ENCODE peak calls at places on chromosomes 11 and 22, in seven cellular contexts. One of them, this sample, is unnamed.

GRCh38 chr11:68213135-68213515 is at the start of gene KMT5B:
- DNase-seq in fibroblast of lung: peak
- DNase-seq in lower lobe of right lung: no peak
- DNase-seq in HL-60: no peak
- DNase-seq in gastrocnemius medialis: peak
- DNase-seq in fibroblast of mammary gland: peak
- DNase-seq in IMR-90: peak
- DNase-seq in this sample: no peak

GRCh38 chr11:66100272-66101037 is 30.4 kb downstream of the PACS1 start:
- DNase-seq in fibroblast of lung: no peak
- DNase-seq in lower lobe of right lung: peak
- DNase-seq in HL-60: peak
- DNase-seq in gastrocnemius medialis: peak
- DNase-seq in fibroblast of mammary gland: peak
- DNase-seq in IMR-90: no peak
- DNase-seq in this sample: peak

GRCh38 chr11:10938231-10938630 is 80.4 kb upstream of the ZBED5 start:
- DNase-seq in fibroblast of lung: no peak
- DNase-seq in lower lobe of right lung: no peak
- DNase-seq in HL-60: no peak
- DNase-seq in gastrocnemius medialis: no peak
- DNase-seq in fibroblast of mammary gland: no peak
- DNase-seq in IMR-90: no peak
- DNase-seq in this sample: no peak

GRCh38 chr22:19537941-19538488 is 13.8 kb upstream of the CLDN5 start:
- DNase-seq in fibroblast of lung: no peak
- DNase-seq in lower lobe of right lung: no peak
- DNase-seq in HL-60: no peak
- DNase-seq in gastrocnemius medialis: no peak
- DNase-seq in fibroblast of mammary gland: no peak
- DNase-seq in IMR-90: no peak
- DNase-seq in this sample: no peak

GRCh38 chr11:69050592-69051380 is 2.1 kb downstream of the TPCN2 start:
- DNase-seq in fibroblast of lung: no peak
- DNase-seq in lower lobe of right lung: no peak
- DNase-seq in HL-60: no peak
- DNase-seq in gastrocnemius medialis: no peak
- DNase-seq in fibroblast of mammary gland: no peak
- DNase-seq in IMR-90: no peak
- DNase-seq in this sample: no peak

GRCh38 chr11:18705651-18706281 is 7.2 kb downstream of the TMEM86A start:
- DNase-seq in fibroblast of lung: no peak
- DNase-seq in lower lobe of right lung: peak
- DNase-seq in HL-60: no peak
- DNase-seq in gastrocnemius medialis: no peak
- DNase-seq in fibroblast of mammary gland: no peak
- DNase-seq in IMR-90: no peak
- DNase-seq in this sample: peak

GRCh38 chr11:134981824-134982223 is 569.8 kb upstream of the B3GAT1 start:
- DNase-seq in fibroblast of lung: no peak
- DNase-seq in lower lobe of right lung: no peak
- DNase-seq in HL-60: no peak
- DNase-seq in gastrocnemius medialis: no peak
- DNase-seq in fibroblast of mammary gland: no peak
- DNase-seq in IMR-90: no peak
- DNase-seq in this sample: no peak

GRCh38 chr11:103007521-103007920 is 52.0 kb upstream of the MMP13 start:
- DNase-seq in fibroblast of lung: no peak
- DNase-seq in lower lobe of right lung: no peak
- DNase-seq in HL-60: no peak
- DNase-seq in gastrocnemius medialis: no peak
- DNase-seq in fibroblast of mammary gland: no peak
- DNase-seq in IMR-90: peak
- DNase-seq in this sample: no peak

GRCh38 chr11:117408356-117408755 is 80.7 kb downstream of the CEP164 start:
- DNase-seq in fibroblast of lung: no peak
- DNase-seq in lower lobe of right lung: no peak
- DNase-seq in HL-60: no peak
- DNase-seq in gastrocnemius medialis: no peak
- DNase-seq in fibroblast of mammary gland: no peak
- DNase-seq in IMR-90: no peak
- DNase-seq in this sample: no peak

GRCh38 chr11:6622261-6623171 is 3.3 kb upstream of the TPP1 start:
- DNase-seq in fibroblast of lung: no peak
- DNase-seq in lower lobe of right lung: no peak
- DNase-seq in HL-60: no peak
- DNase-seq in gastrocnemius medialis: no peak
- DNase-seq in fibroblast of mammary gland: peak
- DNase-seq in IMR-90: no peak
- DNase-seq in this sample: no peak

GRCh38 chr11:57458410-57459111 is 1.8 kb upstream of the RTN4RL2 start:
- DNase-seq in fibroblast of lung: no peak
- DNase-seq in lower lobe of right lung: peak
- DNase-seq in HL-60: no peak
- DNase-seq in gastrocnemius medialis: no peak
- DNase-seq in fibroblast of mammary gland: peak
- DNase-seq in IMR-90: peak
- DNase-seq in this sample: no peak

GRCh38 chr11:12680246-12680939 is 6.2 kb downstream of the TEAD1 start:
- DNase-seq in fibroblast of lung: peak
- DNase-seq in lower lobe of right lung: peak
- DNase-seq in HL-60: no peak
- DNase-seq in gastrocnemius medialis: peak
- DNase-seq in fibroblast of mammary gland: peak
- DNase-seq in IMR-90: peak
- DNase-seq in this sample: peak

GRCh38 chr11:122747358-122747757 is 90.9 kb upstream of the CRTAM start:
- DNase-seq in fibroblast of lung: peak
- DNase-seq in lower lobe of right lung: no peak
- DNase-seq in HL-60: no peak
- DNase-seq in gastrocnemius medialis: no peak
- DNase-seq in fibroblast of mammary gland: no peak
- DNase-seq in IMR-90: peak
- DNase-seq in this sample: no peak

GRCh38 chr11:12166299-12167092 is 56.1 kb downstream of the MICAL2 start:
- DNase-seq in fibroblast of lung: no peak
- DNase-seq in lower lobe of right lung: no peak
- DNase-seq in HL-60: no peak
- DNase-seq in gastrocnemius medialis: no peak
- DNase-seq in fibroblast of mammary gland: no peak
- DNase-seq in IMR-90: no peak
- DNase-seq in this sample: no peak

GRCh38 chr11:63874511-63874910 is 35.6 kb downstream of the MARK2 start:
- DNase-seq in fibroblast of lung: no peak
- DNase-seq in lower lobe of right lung: no peak
- DNase-seq in HL-60: no peak
- DNase-seq in gastrocnemius medialis: no peak
- DNase-seq in fibroblast of mammary gland: no peak
- DNase-seq in IMR-90: no peak
- DNase-seq in this sample: no peak

GRCh38 chr11:125315088-125315740 is 150.7 kb downstream of the PKNOX2 start:
- DNase-seq in fibroblast of lung: peak
- DNase-seq in lower lobe of right lung: no peak
- DNase-seq in HL-60: no peak
- DNase-seq in gastrocnemius medialis: no peak
- DNase-seq in fibroblast of mammary gland: no peak
- DNase-seq in IMR-90: peak
- DNase-seq in this sample: no peak

GRCh38 chr11:134725939-134726639 is 314.0 kb upstream of the B3GAT1 start:
- DNase-seq in fibroblast of lung: no peak
- DNase-seq in lower lobe of right lung: peak
- DNase-seq in HL-60: no peak
- DNase-seq in gastrocnemius medialis: no peak
- DNase-seq in fibroblast of mammary gland: no peak
- DNase-seq in IMR-90: no peak
- DNase-seq in this sample: no peak

GRCh38 chr11:2649400-2649799 is 50.4 kb downstream of the KCNQ1OT1 start:
- DNase-seq in fibroblast of lung: no peak
- DNase-seq in lower lobe of right lung: no peak
- DNase-seq in HL-60: no peak
- DNase-seq in gastrocnemius medialis: no peak
- DNase-seq in fibroblast of mammary gland: no peak
- DNase-seq in IMR-90: no peak
- DNase-seq in this sample: no peak
- H3K4me3 ChIP-seq in fibroblast of lung: no peak
- H3K4me3 ChIP-seq in lower lobe of right lung: no peak
- H3K4me3 ChIP-seq in HL-60: no peak
- H3K4me3 ChIP-seq in gastrocnemius medialis: no peak
- H3K4me3 ChIP-seq in fibroblast of mammary gland: no peak
- H3K4me3 ChIP-seq in IMR-90: no peak
- H3K4me3 ChIP-seq in this sample: no peak

GRCh38 chr22:31625257-31625640 is 36.8 kb downstream of the PISD start:
- DNase-seq in fibroblast of lung: no peak
- DNase-seq in lower lobe of right lung: no peak
- DNase-seq in HL-60: no peak
- DNase-seq in gastrocnemius medialis: no peak
- DNase-seq in fibroblast of mammary gland: no peak
- DNase-seq in IMR-90: no peak
- DNase-seq in this sample: no peak
- H3K4me3 ChIP-seq in fibroblast of lung: no peak
- H3K4me3 ChIP-seq in lower lobe of right lung: peak
- H3K4me3 ChIP-seq in HL-60: no peak
- H3K4me3 ChIP-seq in gastrocnemius medialis: no peak
- H3K4me3 ChIP-seq in fibroblast of mammary gland: peak
- H3K4me3 ChIP-seq in IMR-90: no peak
- H3K4me3 ChIP-seq in this sample: no peak

DNA sequence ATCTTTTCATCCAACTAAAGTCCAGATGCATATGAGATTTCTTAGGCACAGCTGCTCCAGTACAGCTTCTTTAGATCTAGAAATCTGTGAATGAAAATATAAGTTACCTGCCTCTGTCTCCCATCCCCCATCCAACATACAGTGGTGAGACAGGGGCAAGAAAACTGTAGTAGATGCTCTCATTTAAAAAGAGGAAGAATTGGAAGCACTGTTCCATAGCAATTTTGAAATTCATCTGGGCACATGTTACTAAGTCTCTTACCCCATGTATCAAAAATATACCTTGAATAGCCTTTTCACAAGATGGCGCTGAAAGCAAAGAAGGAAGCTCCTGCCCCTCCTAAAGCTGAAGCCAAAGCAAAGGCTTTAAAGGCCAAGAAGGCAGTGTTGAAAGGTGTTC is 37.8 kb downstream of the HSD17B12 start:
- DNase-seq in fibroblast of lung: no peak
- DNase-seq in lower lobe of right lung: no peak
- DNase-seq in HL-60: no peak
- DNase-seq in gastrocnemius medialis: no peak
- DNase-seq in fibroblast of mammary gland: no peak
- DNase-seq in IMR-90: no peak
- DNase-seq in this sample: no peak
- H3K4me3 ChIP-seq in fibroblast of lung: no peak
- H3K4me3 ChIP-seq in lower lobe of right lung: no peak
- H3K4me3 ChIP-seq in HL-60: no peak
- H3K4me3 ChIP-seq in gastrocnemius medialis: no peak
- H3K4me3 ChIP-seq in fibroblast of mammary gland: no peak
- H3K4me3 ChIP-seq in IMR-90: no peak
- H3K4me3 ChIP-seq in this sample: no peak

GRCh38 chr11:64969209-64969608 is 2.7 kb downstream of the MAJIN start:
- DNase-seq in fibroblast of lung: peak
- DNase-seq in lower lobe of right lung: no peak
- DNase-seq in HL-60: no peak
- DNase-seq in gastrocnemius medialis: no peak
- DNase-seq in fibroblast of mammary gland: peak
- DNase-seq in IMR-90: peak
- DNase-seq in this sample: no peak

GRCh38 chr11:64970731-64971151 is 1.2 kb downstream of the MAJIN start:
- DNase-seq in fibroblast of lung: no peak
- DNase-seq in lower lobe of right lung: no peak
- DNase-seq in HL-60: no peak
- DNase-seq in gastrocnemius medialis: no peak
- DNase-seq in fibroblast of mammary gland: no peak
- DNase-seq in IMR-90: no peak
- DNase-seq in this sample: no peak

GRCh38 chr11:64967376-64967775 is 4.5 kb downstream of the MAJIN start:
- DNase-seq in fibroblast of lung: no peak
- DNase-seq in lower lobe of right lung: no peak
- DNase-seq in HL-60: no peak
- DNase-seq in gastrocnemius medialis: no peak
- DNase-seq in fibroblast of mammary gland: no peak
- DNase-seq in IMR-90: no peak
- DNase-seq in this sample: no peak

GRCh38 chr11:64974124-64974523 is 2.2 kb upstream of the MAJIN start:
- DNase-seq in fibroblast of lung: no peak
- DNase-seq in lower lobe of right lung: no peak
- DNase-seq in HL-60: no peak
- DNase-seq in gastrocnemius medialis: no peak
- DNase-seq in fibroblast of mammary gland: no peak
- DNase-seq in IMR-90: no peak
- DNase-seq in this sample: no peak

DNA sequence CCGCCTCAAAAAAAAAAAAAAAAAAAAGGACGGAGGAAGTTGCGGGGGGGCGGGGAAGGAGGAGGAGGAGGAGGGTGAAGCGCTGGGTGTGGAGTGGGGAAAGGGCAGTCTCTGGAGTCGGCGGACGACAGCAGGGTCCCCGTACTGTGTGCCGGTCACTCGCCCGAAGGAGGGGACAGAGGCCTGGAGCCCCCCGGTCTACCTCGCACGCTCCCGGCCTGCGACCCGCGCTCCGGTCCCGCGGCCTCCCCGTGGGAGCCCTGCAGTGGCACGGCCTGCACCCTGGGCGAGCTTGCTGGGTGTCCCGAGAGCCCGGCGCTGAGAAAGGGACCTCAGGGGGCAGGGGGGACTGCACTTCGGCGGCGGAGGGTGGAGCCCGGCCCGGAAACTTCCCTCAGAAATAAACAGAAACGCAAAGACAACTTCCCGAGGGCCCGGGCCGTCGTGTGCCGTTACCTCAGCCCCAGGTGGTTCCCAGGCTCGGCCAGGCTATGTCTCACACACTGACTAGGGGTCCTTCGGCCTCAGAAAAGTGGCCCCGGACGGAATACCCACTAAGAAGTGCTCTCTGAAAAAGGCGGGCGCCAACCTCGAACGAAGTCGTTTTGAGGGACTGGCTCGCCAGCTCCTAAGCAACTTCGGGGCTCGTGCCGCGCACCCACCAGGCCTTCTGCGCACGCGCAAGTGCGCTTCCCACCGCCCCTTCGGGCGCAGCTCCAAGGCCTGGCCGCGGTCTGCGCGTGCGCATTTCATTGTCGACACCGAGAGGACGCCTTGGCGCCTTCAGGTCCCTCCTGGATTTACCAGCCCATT is at the start of gene MAJIN:
- DNase-seq in fibroblast of lung: peak
- DNase-seq in lower lobe of right lung: peak
- DNase-seq in HL-60: no peak
- DNase-seq in gastrocnemius medialis: peak
- DNase-seq in fibroblast of mammary gland: peak
- DNase-seq in IMR-90: peak
- DNase-seq in this sample: peak
- H3K4me3 ChIP-seq in fibroblast of lung: peak
- H3K4me3 ChIP-seq in lower lobe of right lung: peak
- H3K4me3 ChIP-seq in HL-60: no peak
- H3K4me3 ChIP-seq in gastrocnemius medialis: peak
- H3K4me3 ChIP-seq in fibroblast of mammary gland: peak
- H3K4me3 ChIP-seq in IMR-90: peak
- H3K4me3 ChIP-seq in this sample: peak

GRCh38 chr11:110710520-110711381 is 1.5 kb downstream of the ARHGAP20 start:
- DNase-seq in fibroblast of lung: peak
- DNase-seq in lower lobe of right lung: peak
- DNase-seq in HL-60: no peak
- DNase-seq in gastrocnemius medialis: peak
- DNase-seq in fibroblast of mammary gland: peak
- DNase-seq in IMR-90: peak
- DNase-seq in this sample: no peak
- H3K4me3 ChIP-seq in fibroblast of lung: peak
- H3K4me3 ChIP-seq in lower lobe of right lung: peak
- H3K4me3 ChIP-seq in HL-60: no peak
- H3K4me3 ChIP-seq in gastrocnemius medialis: peak
- H3K4me3 ChIP-seq in fibroblast of mammary gland: peak
- H3K4me3 ChIP-seq in IMR-90: peak
- H3K4me3 ChIP-seq in this sample: peak